ENCODE peak calls at places on chromosome 14, in six cellular contexts. One of them, this sample, is unnamed.

GRCh38 chr14:92626041-92626440 is 112.5 kb downstream of the RIN3 start:
- DNase-seq in AG09309: no peak
- DNase-seq in endothelial cell: no peak
- DNase-seq in neural crest cell: no peak
- DNase-seq in pancreas: no peak
- DNase-seq in omental fat pad: no peak
- DNase-seq in this sample: no peak

GRCh38 chr14:22898302-22898894 is 15.4 kb downstream of the REM2 start:
- DNase-seq in AG09309: no peak
- DNase-seq in endothelial cell: no peak
- DNase-seq in neural crest cell: no peak
- DNase-seq in pancreas: no peak
- DNase-seq in omental fat pad: no peak
- DNase-seq in this sample: no peak

GRCh38 chr14:55458800-55459577 is 18.6 kb upstream of the TBPL2 start:
- DNase-seq in AG09309: no peak
- DNase-seq in endothelial cell: no peak
- DNase-seq in neural crest cell: no peak
- DNase-seq in pancreas: no peak
- DNase-seq in omental fat pad: no peak
- DNase-seq in this sample: no peak

GRCh38 chr14:22572562-22573058 is 16.4 kb downstream of the DAD1 start:
- DNase-seq in AG09309: peak; percentile 46
- DNase-seq in endothelial cell: no peak
- DNase-seq in neural crest cell: no peak
- DNase-seq in pancreas: no peak
- DNase-seq in omental fat pad: no peak
- DNase-seq in this sample: no peak

GRCh38 chr14:91520138-91520537 is 10.0 kb upstream of the PPP4R3A start:
- DNase-seq in AG09309: no peak
- DNase-seq in endothelial cell: no peak
- DNase-seq in neural crest cell: no peak
- DNase-seq in pancreas: no peak
- DNase-seq in omental fat pad: no peak
- DNase-seq in this sample: no peak

GRCh38 chr14:69612014-69612758 is 790 bp downstream of the SUSD6 start:
- DNase-seq in AG09309: no peak
- DNase-seq in endothelial cell: peak; percentile 39
- DNase-seq in neural crest cell: no peak
- DNase-seq in pancreas: peak; percentile 72
- DNase-seq in omental fat pad: no peak
- DNase-seq in this sample: no peak

GRCh38 chr14:78448483-78449094 is 278.4 kb downstream of the NRXN3 start:
- DNase-seq in AG09309: no peak
- DNase-seq in endothelial cell: peak; percentile 73
- DNase-seq in neural crest cell: peak; percentile 69
- DNase-seq in pancreas: peak; percentile 73
- DNase-seq in omental fat pad: peak; percentile 23
- DNase-seq in this sample: no peak

GRCh38 chr14:50875359-50876090 is 3.7 kb downstream of the ABHD12B start:
- DNase-seq in AG09309: no peak
- DNase-seq in endothelial cell: no peak
- DNase-seq in neural crest cell: no peak
- DNase-seq in pancreas: no peak
- DNase-seq in omental fat pad: no peak
- DNase-seq in this sample: no peak

GRCh38 chr14:55398679-55399078 is 13.0 kb downstream of the ATG14 start:
- DNase-seq in AG09309: peak; percentile 83
- DNase-seq in endothelial cell: no peak
- DNase-seq in neural crest cell: no peak
- DNase-seq in pancreas: no peak
- DNase-seq in omental fat pad: no peak
- DNase-seq in this sample: no peak

GRCh38 chr14:35534130-35534883 is at the start of gene INSM2:
- DNase-seq in AG09309: no peak
- DNase-seq in endothelial cell: peak; percentile 9
- DNase-seq in neural crest cell: no peak
- DNase-seq in pancreas: peak; percentile 64
- DNase-seq in omental fat pad: no peak
- DNase-seq in this sample: peak; percentile 83
- TF ChIP-seq CTCF in AG09309: peak; percentile 18
- TF ChIP-seq CTCF in endothelial cell: no peak
- TF ChIP-seq CTCF in neural crest cell: peak; percentile 42
- TF ChIP-seq CTCF in pancreas: no peak
- TF ChIP-seq CTCF in omental fat pad: no peak
- TF ChIP-seq CTCF in this sample: peak; percentile 42

GRCh38 chr14:63212776-63213500 is 8.7 kb downstream of the RHOJ start:
- DNase-seq in AG09309: no peak
- DNase-seq in endothelial cell: no peak
- DNase-seq in neural crest cell: no peak
- DNase-seq in pancreas: no peak
- DNase-seq in omental fat pad: no peak
- DNase-seq in this sample: no peak

GRCh38 chr14:63210812-63211211 is 6.6 kb downstream of the RHOJ start:
- DNase-seq in AG09309: no peak
- DNase-seq in endothelial cell: no peak
- DNase-seq in neural crest cell: no peak
- DNase-seq in pancreas: no peak
- DNase-seq in omental fat pad: no peak
- DNase-seq in this sample: no peak

GRCh38 chr14:63209160-63209559 is 4.9 kb downstream of the RHOJ start:
- DNase-seq in AG09309: no peak
- DNase-seq in endothelial cell: no peak
- DNase-seq in neural crest cell: no peak
- DNase-seq in pancreas: no peak
- DNase-seq in omental fat pad: no peak
- DNase-seq in this sample: no peak

GRCh38 chr14:63214417-63215196 is 10.4 kb downstream of the RHOJ start:
- DNase-seq in AG09309: no peak
- DNase-seq in endothelial cell: no peak
- DNase-seq in neural crest cell: no peak
- DNase-seq in pancreas: no peak
- DNase-seq in omental fat pad: no peak
- DNase-seq in this sample: no peak

DNA sequence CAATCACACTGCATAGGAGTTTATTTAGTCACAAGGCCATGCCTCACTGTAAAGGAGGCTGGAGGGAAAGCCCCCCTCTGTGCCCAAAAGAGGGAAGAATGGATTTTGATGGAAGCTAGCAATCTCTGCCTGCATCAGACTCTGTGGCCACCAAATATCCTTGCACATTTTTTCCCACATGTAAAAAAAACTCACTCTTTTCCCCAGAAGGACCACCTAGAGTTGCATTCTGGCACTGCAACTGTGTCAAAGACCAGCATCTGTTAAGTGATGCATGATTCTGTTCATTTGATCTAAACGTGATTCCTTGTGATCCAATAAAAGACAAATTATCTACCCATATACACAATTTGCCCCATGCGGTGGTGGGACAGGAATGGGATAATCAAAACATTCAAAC is 8.0 kb downstream of the RHOJ start:
- DNase-seq in AG09309: no peak
- DNase-seq in endothelial cell: no peak
- DNase-seq in neural crest cell: no peak
- DNase-seq in pancreas: no peak
- DNase-seq in omental fat pad: no peak
- DNase-seq in this sample: no peak
- TF ChIP-seq CTCF in AG09309: no peak
- TF ChIP-seq CTCF in endothelial cell: peak; percentile 60
- TF ChIP-seq CTCF in neural crest cell: peak; percentile 50
- TF ChIP-seq CTCF in pancreas: no peak
- TF ChIP-seq CTCF in omental fat pad: no peak
- TF ChIP-seq CTCF in this sample: peak; percentile 53

DNA sequence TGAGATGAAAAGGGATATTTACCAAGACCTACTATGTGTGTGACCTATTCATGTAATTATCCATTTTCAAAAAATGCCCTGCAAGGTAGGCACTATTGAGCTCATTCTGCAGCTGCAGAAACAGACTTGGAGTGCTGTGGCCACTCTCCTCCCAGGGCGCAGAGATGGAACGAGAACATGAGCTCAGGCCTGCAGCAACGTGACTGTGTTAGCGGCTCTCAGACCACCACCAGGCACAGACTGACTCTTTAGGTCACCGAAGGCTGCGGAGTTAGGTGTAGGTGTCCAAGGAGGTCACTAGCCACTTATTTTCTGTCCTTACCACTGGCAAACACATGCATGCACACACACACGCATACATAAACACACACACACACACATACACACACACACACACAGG is 271.4 kb upstream of the DIO3 start:
- DNase-seq in AG09309: no peak
- DNase-seq in endothelial cell: no peak
- DNase-seq in neural crest cell: no peak
- DNase-seq in pancreas: no peak
- DNase-seq in omental fat pad: no peak
- DNase-seq in this sample: no peak
- TF ChIP-seq CTCF in AG09309: no peak
- TF ChIP-seq CTCF in endothelial cell: no peak
- TF ChIP-seq CTCF in neural crest cell: no peak
- TF ChIP-seq CTCF in pancreas: no peak
- TF ChIP-seq CTCF in omental fat pad: no peak
- TF ChIP-seq CTCF in this sample: no peak

GRCh38 chr14:65100905-65101541 is 1.3 kb downstream of the MAX start:
- DNase-seq in AG09309: no peak
- DNase-seq in endothelial cell: no peak
- DNase-seq in neural crest cell: no peak
- DNase-seq in pancreas: no peak
- DNase-seq in omental fat pad: no peak
- DNase-seq in this sample: no peak

GRCh38 chr14:65102441-65103149 is at the start of gene MAX:
- DNase-seq in AG09309: peak; percentile 96
- DNase-seq in endothelial cell: peak; percentile 95
- DNase-seq in neural crest cell: peak; percentile 87
- DNase-seq in pancreas: peak; percentile 96
- DNase-seq in omental fat pad: peak; percentile 93
- DNase-seq in this sample: peak; percentile 99

GRCh38 chr14:65104791-65105190 is 2.5 kb upstream of the MAX start:
- DNase-seq in AG09309: no peak
- DNase-seq in endothelial cell: no peak
- DNase-seq in neural crest cell: no peak
- DNase-seq in pancreas: no peak
- DNase-seq in omental fat pad: no peak
- DNase-seq in this sample: no peak

GRCh38 chr14:65101631-65102440 is 481 bp downstream of the MAX start:
- DNase-seq in AG09309: no peak
- DNase-seq in endothelial cell: peak; percentile 41
- DNase-seq in neural crest cell: peak; percentile 4
- DNase-seq in pancreas: peak; percentile 65
- DNase-seq in omental fat pad: no peak
- DNase-seq in this sample: no peak

DNA sequence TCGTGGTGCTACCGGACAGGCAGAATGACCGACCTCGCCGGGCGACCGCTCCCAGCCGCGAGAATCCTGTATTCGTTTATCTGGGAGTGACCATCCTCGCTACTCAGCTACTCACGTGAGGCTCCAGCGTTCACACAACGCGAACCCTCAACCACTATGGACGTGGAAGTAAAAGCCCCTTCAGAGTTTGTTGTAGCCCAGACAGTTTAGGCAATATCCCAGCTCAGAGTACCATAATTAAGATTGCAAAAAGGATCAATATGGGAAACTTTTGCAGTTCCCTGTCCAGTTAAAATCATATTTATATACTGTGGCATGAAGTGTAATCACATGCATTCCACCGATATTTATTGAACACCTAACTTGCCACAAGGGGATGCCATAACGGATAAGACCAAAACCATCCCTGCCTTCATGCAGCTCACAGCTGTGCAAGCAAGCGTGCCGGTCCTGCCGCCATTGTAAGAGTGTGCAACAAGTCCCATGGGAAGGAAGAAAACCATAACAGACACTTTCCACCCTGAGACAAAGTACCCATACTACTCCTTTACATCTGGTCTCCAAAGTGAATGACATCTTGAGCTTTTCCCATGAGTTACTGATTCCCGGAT is 938 bp upstream of the MAX start:
- DNase-seq in AG09309: no peak
- DNase-seq in endothelial cell: no peak
- DNase-seq in neural crest cell: no peak
- DNase-seq in pancreas: no peak
- DNase-seq in omental fat pad: no peak
- DNase-seq in this sample: no peak
- TF ChIP-seq CTCF in AG09309: peak; percentile 20
- TF ChIP-seq CTCF in endothelial cell: no peak
- TF ChIP-seq CTCF in neural crest cell: peak; percentile 44
- TF ChIP-seq CTCF in pancreas: no peak
- TF ChIP-seq CTCF in omental fat pad: no peak
- TF ChIP-seq CTCF in this sample: peak; percentile 48

GRCh38 chr14:33911046-33911445 is 39.8 kb downstream of the EGLN3 start:
- DNase-seq in AG09309: no peak
- DNase-seq in endothelial cell: no peak
- DNase-seq in neural crest cell: no peak
- DNase-seq in pancreas: no peak
- DNase-seq in omental fat pad: no peak
- DNase-seq in this sample: no peak
- TF ChIP-seq CTCF in AG09309: no peak
- TF ChIP-seq CTCF in endothelial cell: no peak
- TF ChIP-seq CTCF in neural crest cell: no peak
- TF ChIP-seq CTCF in pancreas: no peak
- TF ChIP-seq CTCF in omental fat pad: no peak
- TF ChIP-seq CTCF in this sample: no peak

DNA sequence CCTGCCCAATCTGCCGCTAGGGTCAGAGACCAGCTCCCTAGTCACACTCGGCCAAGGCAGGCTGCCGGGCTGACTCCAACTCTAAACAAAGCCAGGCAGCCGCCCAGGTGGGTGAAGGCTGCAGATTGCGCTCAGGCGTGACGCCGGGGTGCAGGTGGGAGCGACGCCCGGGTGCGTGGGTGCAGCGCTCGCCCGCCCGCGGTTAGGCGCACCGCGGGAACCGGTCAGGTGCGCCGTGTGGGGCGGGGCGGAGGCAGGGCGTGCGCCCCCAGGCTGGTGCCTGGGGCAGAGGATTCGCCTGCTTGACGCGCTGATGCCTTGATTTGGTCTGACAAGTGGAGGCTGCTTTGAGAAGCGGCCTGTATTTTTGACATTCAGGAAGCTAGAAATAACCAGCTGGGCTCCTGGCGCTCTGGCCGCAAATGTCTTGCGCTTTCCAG is 126.7 kb upstream of the HIF1A start:
- DNase-seq in AG09309: no peak
- DNase-seq in endothelial cell: peak; percentile 31
- DNase-seq in neural crest cell: no peak
- DNase-seq in pancreas: peak; percentile 83
- DNase-seq in omental fat pad: no peak
- DNase-seq in this sample: no peak
- TF ChIP-seq CTCF in AG09309: no peak
- TF ChIP-seq CTCF in endothelial cell: no peak
- TF ChIP-seq CTCF in neural crest cell: peak; percentile 25
- TF ChIP-seq CTCF in pancreas: no peak
- TF ChIP-seq CTCF in omental fat pad: no peak
- TF ChIP-seq CTCF in this sample: no peak